ENCODE peak calls at places on chromosomes 4 and X, in six cellular contexts. One of them, this sample, is unnamed.

GRCh38 chr4:156374894-156375293 is 421.2 kb upstream of the CTSO start:
- DNase-seq in GM12865: no peak
- DNase-seq in dorsolateral prefrontal cortex: no peak
- DNase-seq in colonic mucosa: no peak
- DNase-seq in astrocyte: no peak
- DNase-seq in osteoblast: no peak
- DNase-seq in this sample: no peak

GRCh38 chr4:182922551-182923284 is 5.5 kb upstream of the DCTD start:
- DNase-seq in GM12865: no peak
- DNase-seq in dorsolateral prefrontal cortex: no peak
- DNase-seq in colonic mucosa: no peak
- DNase-seq in astrocyte: peak
- DNase-seq in osteoblast: no peak
- DNase-seq in this sample: no peak

GRCh38 chr4:15162465-15163283 is 160.4 kb downstream of the CPEB2 start:
- DNase-seq in GM12865: peak
- DNase-seq in dorsolateral prefrontal cortex: no peak
- DNase-seq in colonic mucosa: no peak
- DNase-seq in astrocyte: no peak
- DNase-seq in osteoblast: no peak
- DNase-seq in this sample: peak

GRCh38 chrX:84192006-84192405 is 4.0 kb upstream of the RPS6KA6 start:
- DNase-seq in GM12865: no peak
- DNase-seq in dorsolateral prefrontal cortex: no peak
- DNase-seq in colonic mucosa: no peak
- DNase-seq in astrocyte: no peak
- DNase-seq in osteoblast: peak
- DNase-seq in this sample: no peak

GRCh38 chrX:38561951-38562719 is 793 bp downstream of the TSPAN7 start:
- DNase-seq in GM12865: no peak
- DNase-seq in dorsolateral prefrontal cortex: peak
- DNase-seq in colonic mucosa: peak
- DNase-seq in astrocyte: no peak
- DNase-seq in osteoblast: peak
- DNase-seq in this sample: no peak

GRCh38 chrX:40072246-40072645 is 25.5 kb downstream of the BCOR start:
- DNase-seq in GM12865: no peak
- DNase-seq in dorsolateral prefrontal cortex: no peak
- DNase-seq in colonic mucosa: no peak
- DNase-seq in astrocyte: no peak
- DNase-seq in osteoblast: no peak
- DNase-seq in this sample: no peak

GRCh38 chr4:8087921-8088495 is 70.6 kb downstream of the ABLIM2 start:
- DNase-seq in GM12865: no peak
- DNase-seq in dorsolateral prefrontal cortex: no peak
- DNase-seq in colonic mucosa: no peak
- DNase-seq in astrocyte: no peak
- DNase-seq in osteoblast: peak
- DNase-seq in this sample: no peak

GRCh38 chr4:13524504-13525243 is 19.6 kb downstream of the NKX3-2 start:
- DNase-seq in GM12865: no peak
- DNase-seq in dorsolateral prefrontal cortex: no peak
- DNase-seq in colonic mucosa: no peak
- DNase-seq in astrocyte: peak
- DNase-seq in osteoblast: peak
- DNase-seq in this sample: peak

GRCh38 chr4:82017680-82018079 is 356.1 kb downstream of the HNRNPD start:
- DNase-seq in GM12865: peak
- DNase-seq in dorsolateral prefrontal cortex: no peak
- DNase-seq in colonic mucosa: no peak
- DNase-seq in astrocyte: peak
- DNase-seq in osteoblast: no peak
- DNase-seq in this sample: peak

GRCh38 chrX:71976753-71977152 is 66.1 kb downstream of the NHSL2 start:
- DNase-seq in GM12865: peak
- DNase-seq in dorsolateral prefrontal cortex: no peak
- DNase-seq in colonic mucosa: no peak
- DNase-seq in astrocyte: no peak
- DNase-seq in osteoblast: no peak
- DNase-seq in this sample: peak

GRCh38 chr4:143344774-143345173 is 8.1 kb downstream of the GAB1 start:
- DNase-seq in GM12865: no peak
- DNase-seq in dorsolateral prefrontal cortex: no peak
- DNase-seq in colonic mucosa: no peak
- DNase-seq in astrocyte: peak
- DNase-seq in osteoblast: peak
- DNase-seq in this sample: peak

GRCh38 chr4:149426461-149426860 is 389.2 kb downstream of the IQCM start:
- DNase-seq in GM12865: no peak
- DNase-seq in dorsolateral prefrontal cortex: no peak
- DNase-seq in colonic mucosa: no peak
- DNase-seq in astrocyte: peak
- DNase-seq in osteoblast: peak
- DNase-seq in this sample: peak
- TF ChIP-seq CTCF in GM12865: no peak
- TF ChIP-seq CTCF in dorsolateral prefrontal cortex: no peak
- TF ChIP-seq CTCF in colonic mucosa: no peak
- TF ChIP-seq CTCF in astrocyte: no peak
- TF ChIP-seq CTCF in osteoblast: no peak
- TF ChIP-seq CTCF in this sample: no peak

DNA sequence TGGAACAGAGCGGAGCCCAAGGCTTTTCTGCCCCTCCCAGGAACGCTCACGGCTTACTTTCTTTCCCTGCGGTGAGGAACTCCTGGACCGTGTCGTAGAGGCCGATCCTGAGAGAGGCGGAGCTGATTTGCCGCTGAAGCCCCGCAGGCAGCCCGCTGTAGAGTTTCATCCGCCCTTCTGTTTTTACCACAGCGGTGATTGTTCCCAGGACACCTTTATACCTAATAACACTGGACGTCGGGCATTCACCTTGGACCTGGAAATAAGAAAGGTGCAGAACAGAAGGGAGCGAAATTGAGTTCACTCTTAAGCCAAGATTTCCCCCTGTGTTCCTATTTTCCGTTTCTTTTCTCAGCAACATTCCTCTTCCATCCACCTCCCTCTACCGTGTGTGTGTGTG is 1.0 kb downstream of the UCP1 start:
- DNase-seq in GM12865: no peak
- DNase-seq in dorsolateral prefrontal cortex: no peak
- DNase-seq in colonic mucosa: no peak
- DNase-seq in astrocyte: peak
- DNase-seq in osteoblast: no peak
- DNase-seq in this sample: peak
- H3K4me3 ChIP-seq in GM12865: no peak
- H3K4me3 ChIP-seq in dorsolateral prefrontal cortex: no peak
- H3K4me3 ChIP-seq in colonic mucosa: no peak
- H3K4me3 ChIP-seq in astrocyte: peak
- H3K4me3 ChIP-seq in osteoblast: no peak
- H3K4me3 ChIP-seq in this sample: peak

GRCh38 chr4:120055795-120056194 is 10.9 kb downstream of the MAD2L1 start:
- DNase-seq in GM12865: no peak
- DNase-seq in dorsolateral prefrontal cortex: no peak
- DNase-seq in colonic mucosa: no peak
- DNase-seq in astrocyte: no peak
- DNase-seq in osteoblast: no peak
- DNase-seq in this sample: no peak

GRCh38 chr4:120053916-120054315 is 12.7 kb downstream of the MAD2L1 start:
- DNase-seq in GM12865: no peak
- DNase-seq in dorsolateral prefrontal cortex: no peak
- DNase-seq in colonic mucosa: no peak
- DNase-seq in astrocyte: no peak
- DNase-seq in osteoblast: no peak
- DNase-seq in this sample: no peak

GRCh38 chr4:120055167-120055566 is 11.5 kb downstream of the MAD2L1 start:
- DNase-seq in GM12865: no peak
- DNase-seq in dorsolateral prefrontal cortex: no peak
- DNase-seq in colonic mucosa: no peak
- DNase-seq in astrocyte: no peak
- DNase-seq in osteoblast: no peak
- DNase-seq in this sample: peak

GRCh38 chr4:120057416-120057815 is 9.2 kb downstream of the MAD2L1 start:
- DNase-seq in GM12865: no peak
- DNase-seq in dorsolateral prefrontal cortex: no peak
- DNase-seq in colonic mucosa: no peak
- DNase-seq in astrocyte: no peak
- DNase-seq in osteoblast: no peak
- DNase-seq in this sample: no peak

DNA sequence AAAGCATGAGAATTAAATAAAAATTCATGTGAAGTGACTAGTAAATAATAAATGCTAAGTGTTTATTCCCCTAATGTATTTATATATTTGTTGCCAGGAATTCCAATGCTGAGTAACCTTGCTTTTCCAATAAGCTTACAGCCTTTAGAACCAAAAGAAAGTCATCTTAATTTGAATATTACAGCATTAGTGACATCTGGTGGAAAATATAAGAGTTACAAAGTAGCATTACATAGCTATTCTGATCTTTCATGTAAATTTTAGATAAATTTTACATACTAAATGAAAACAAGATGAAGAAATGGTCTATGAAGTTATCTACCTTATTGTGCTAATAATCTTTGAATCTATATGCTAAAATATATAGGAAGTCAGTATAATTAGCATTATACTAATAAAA is 10.4 kb downstream of the MAD2L1 start:
- DNase-seq in GM12865: no peak
- DNase-seq in dorsolateral prefrontal cortex: no peak
- DNase-seq in colonic mucosa: no peak
- DNase-seq in astrocyte: no peak
- DNase-seq in osteoblast: peak
- DNase-seq in this sample: peak
- TF ChIP-seq CTCF in GM12865: no peak
- TF ChIP-seq CTCF in dorsolateral prefrontal cortex: peak
- TF ChIP-seq CTCF in colonic mucosa: no peak
- TF ChIP-seq CTCF in astrocyte: no peak
- TF ChIP-seq CTCF in osteoblast: peak
- TF ChIP-seq CTCF in this sample: peak

GRCh38 chr4:70640192-70640591 is 11.6 kb downstream of the ENAM start:
- DNase-seq in GM12865: no peak
- DNase-seq in dorsolateral prefrontal cortex: no peak
- DNase-seq in colonic mucosa: no peak
- DNase-seq in astrocyte: no peak
- DNase-seq in osteoblast: no peak
- DNase-seq in this sample: no peak

GRCh38 chr4:70632028-70632427 is 3.5 kb downstream of the ENAM start:
- DNase-seq in GM12865: no peak
- DNase-seq in dorsolateral prefrontal cortex: no peak
- DNase-seq in colonic mucosa: no peak
- DNase-seq in astrocyte: peak
- DNase-seq in osteoblast: no peak
- DNase-seq in this sample: peak

GRCh38 chr4:70634482-70634881 is 5.9 kb downstream of the ENAM start:
- DNase-seq in GM12865: no peak
- DNase-seq in dorsolateral prefrontal cortex: no peak
- DNase-seq in colonic mucosa: no peak
- DNase-seq in astrocyte: no peak
- DNase-seq in osteoblast: no peak
- DNase-seq in this sample: no peak

GRCh38 chr4:70637239-70637920 is 8.8 kb downstream of the ENAM start:
- DNase-seq in GM12865: no peak
- DNase-seq in dorsolateral prefrontal cortex: no peak
- DNase-seq in colonic mucosa: no peak
- DNase-seq in astrocyte: no peak
- DNase-seq in osteoblast: no peak
- DNase-seq in this sample: no peak
- H3K4me3 ChIP-seq in GM12865: no peak
- H3K4me3 ChIP-seq in dorsolateral prefrontal cortex: no peak
- H3K4me3 ChIP-seq in colonic mucosa: no peak
- H3K4me3 ChIP-seq in astrocyte: no peak
- H3K4me3 ChIP-seq in osteoblast: peak
- H3K4me3 ChIP-seq in this sample: no peak

DNA sequence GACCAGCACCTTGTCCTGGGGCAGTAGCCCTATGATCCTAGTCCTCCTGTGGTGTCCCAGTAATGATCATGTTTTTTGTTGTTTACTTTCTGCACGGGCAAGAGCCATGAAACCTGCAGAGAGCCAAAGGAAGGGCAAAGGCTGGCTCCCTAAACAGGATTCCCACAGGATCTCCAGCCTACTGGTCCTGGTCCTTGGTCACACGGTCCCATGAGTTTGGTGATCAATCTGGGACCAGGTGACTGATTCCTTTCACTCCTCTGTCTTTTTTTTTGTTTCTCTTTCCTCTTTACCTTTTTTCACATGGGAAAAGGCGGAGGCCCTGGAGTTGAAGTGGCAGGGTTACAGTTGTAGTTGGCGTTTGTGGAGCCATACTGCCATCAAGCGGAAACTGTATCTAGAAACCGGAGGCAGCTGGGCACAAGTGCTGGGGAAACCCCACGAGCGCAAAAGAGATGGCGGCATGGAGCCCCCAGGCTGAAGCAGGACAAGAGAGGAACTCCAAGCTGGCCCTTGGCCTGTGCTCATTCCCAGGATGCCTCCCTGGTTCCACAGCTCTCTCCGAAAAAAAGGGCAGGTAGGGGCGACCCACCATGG is 34.6 kb downstream of the NBDY start:
- DNase-seq in GM12865: peak
- DNase-seq in dorsolateral prefrontal cortex: peak
- DNase-seq in colonic mucosa: peak
- DNase-seq in astrocyte: peak
- DNase-seq in osteoblast: peak
- DNase-seq in this sample: no peak
- TF ChIP-seq CTCF in GM12865: peak
- TF ChIP-seq CTCF in dorsolateral prefrontal cortex: peak
- TF ChIP-seq CTCF in colonic mucosa: peak
- TF ChIP-seq CTCF in astrocyte: no peak
- TF ChIP-seq CTCF in osteoblast: peak
- TF ChIP-seq CTCF in this sample: no peak

DNA sequence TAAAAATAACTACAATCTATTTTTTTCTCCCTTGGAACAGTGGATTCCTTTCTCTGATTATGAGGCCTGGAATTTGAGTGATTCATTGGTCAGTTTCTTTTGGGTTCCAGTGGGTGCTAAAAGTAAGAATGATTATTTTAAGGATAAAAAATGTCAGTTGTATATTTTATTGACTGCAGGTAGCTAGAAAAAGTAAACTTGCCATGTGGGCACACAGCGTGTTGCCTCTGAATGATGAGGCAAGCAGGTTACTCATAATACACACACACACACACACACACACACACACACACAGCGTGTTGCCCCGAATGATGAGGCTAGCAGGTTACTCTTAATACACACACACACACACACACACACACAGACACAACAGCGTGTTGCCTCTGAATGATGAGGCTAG is 13.8 kb downstream of the GALNT7 start:
- DNase-seq in GM12865: no peak
- DNase-seq in dorsolateral prefrontal cortex: no peak
- DNase-seq in colonic mucosa: no peak
- DNase-seq in astrocyte: peak
- DNase-seq in osteoblast: no peak
- DNase-seq in this sample: peak
- H3K4me3 ChIP-seq in GM12865: no peak
- H3K4me3 ChIP-seq in dorsolateral prefrontal cortex: no peak
- H3K4me3 ChIP-seq in colonic mucosa: no peak
- H3K4me3 ChIP-seq in astrocyte: no peak
- H3K4me3 ChIP-seq in osteoblast: peak
- H3K4me3 ChIP-seq in this sample: no peak

This sample was measured in fibroblast of pulmonary artery.